ENCODE peak calls at places on chromosomes 1 and 21, in seven cellular contexts. R is psoas muscle, F is IMR-90, U is sigmoid colon, N is heart left ventricle, C is HCT116, M is dorsolateral prefrontal cortex. P is an unnamed sample.

GRCh38 chr21:28745131-28746055 is 247.3 kb downstream of the LTN1 start:
- DNase-seq in U (peak; percentile 87), F (peak; percentile 94), C (peak; percentile 64), N (peak; percentile 80), R (peak; percentile 71), M (peak; percentile 52), P (peak; percentile 22)

GRCh38 chr21:36589352-36589971 is 109.5 kb upstream of the SIM2 start:
- DNase-seq in N (no peak), R (peak; percentile 72), U (no peak), C (peak; percentile 59), F (peak; percentile 27), M (no peak), P (peak; percentile 34)

GRCh38 chr1:207826557-207827487 is 75.0 kb downstream of the CD46 start:
- DNase-seq in C (no peak), M (no peak), U (peak; percentile 77), R (peak; percentile 59), F (no peak), N (no peak), P (no peak)

GRCh38 chr21:22584308-22584707 is 1586.1 kb downstream of the NCAM2 start:
- DNase-seq in U (no peak), F (no peak), R (no peak), N (no peak), M (no peak), C (no peak), P (no peak)

GRCh38 chr1:237220243-237220642 is 178.3 kb downstream of the RYR2 start:
- DNase-seq in C (no peak), U (peak; percentile 65), F (no peak), R (no peak), N (peak; percentile 46), M (no peak), P (no peak)

GRCh38 chr1:220874201-220874655 is 5.0 kb upstream of the HLX start:
- DNase-seq in C (peak; percentile 16), R (no peak), U (no peak), F (peak; percentile 66), N (peak; percentile 66), M (no peak), P (no peak)

GRCh38 chr1:21220815-21221214 is 44.1 kb upstream of the EIF4G3 start:
- DNase-seq in M (no peak), N (no peak), U (no peak), R (no peak), F (peak; percentile 30), C (no peak), P (no peak)

GRCh38 chr1:22500476-22500875 is 48.8 kb downstream of the ZBTB40 start:
- DNase-seq in C (peak; percentile 2), F (peak; percentile 59), R (peak; percentile 55), U (no peak), M (no peak), N (no peak), P (no peak)

GRCh38 chr1:205339717-205340116 is 17.0 kb downstream of the KLHDC8A start:
- DNase-seq in R (no peak), F (no peak), N (no peak), M (no peak), C (no peak), U (no peak), P (peak; percentile 59)

GRCh38 chr1:192967901-192968300 is 91.3 kb downstream of the UCHL5 start:
- DNase-seq in M (no peak), C (no peak), N (no peak), U (no peak), F (peak; percentile 5), R (no peak), P (no peak)

GRCh38 chr1:91777630-91778300 is 108.2 kb downstream of the TGFBR3 start:
- DNase-seq in N (no peak), C (no peak), R (no peak), F (no peak), U (no peak), M (no peak), P (no peak)

GRCh38 chr1:86933562-86934377 is 19.3 kb downstream of the HS2ST1 start:
- DNase-seq in F (no peak), U (no peak), M (no peak), C (no peak), N (no peak), R (no peak), P (no peak)

GRCh38 chr1:201714542-201715276 is 114.2 kb upstream of the IPO9 start:
- DNase-seq in F (peak; percentile 100), N (peak; percentile 53), U (peak; percentile 97), C (peak; percentile 97), M (no peak), R (peak; percentile 91), P (no peak)

GRCh38 chr21:31426235-31426797 is 82.3 kb upstream of the TIAM1 start:
- DNase-seq in F (no peak), R (no peak), U (no peak), M (no peak), N (no peak), C (no peak), P (no peak)

GRCh38 chr1:12075195-12076114 is 12.4 kb downstream of the TNFRSF8 start:
- DNase-seq in U (no peak), R (peak; percentile 7), F (peak; percentile 94), N (peak; percentile 36), M (no peak), C (no peak), P (no peak)

GRCh38 chr1:239218296-239218695 is 168.1 kb upstream of the CHRM3 start:
- DNase-seq in N (no peak), R (no peak), F (no peak), M (no peak), C (no peak), U (no peak), P (no peak)

GRCh38 chr1:222792744-222793143 is 22.1 kb upstream of the DISP1 start:
- DNase-seq in M (no peak), C (no peak), N (no peak), F (peak; percentile 38), R (no peak), U (no peak), P (no peak)

GRCh38 chr1:53293123-53293522 is 34.7 kb downstream of the LRP8 start:
- DNase-seq in C (no peak), F (no peak), N (no peak), R (no peak), M (no peak), U (no peak), P (no peak)

GRCh38 chr1:24351918-24352637 is 32.9 kb downstream of the GRHL3 start:
- DNase-seq in F (peak; percentile 73), N (no peak), C (no peak), U (no peak), R (no peak), M (no peak), P (no peak)

GRCh38 chr1:117010310-117010969 is 8.9 kb downstream of the CD101 start:
- DNase-seq in N (no peak), M (no peak), F (no peak), U (no peak), R (no peak), C (no peak), P (no peak)

GRCh38 chr1:117011334-117011733 is 9.8 kb downstream of the CD101 start:
- DNase-seq in C (no peak), N (no peak), F (no peak), U (no peak), R (no peak), M (no peak), P (no peak)

GRCh38 chr1:117009132-117009531 is 7.6 kb downstream of the CD101 start:
- DNase-seq in F (no peak), N (no peak), R (no peak), M (no peak), U (no peak), C (no peak), P (no peak)

GRCh38 chr1:117007719-117008013 is 6.1 kb downstream of the CD101 start:
- DNase-seq in U (no peak), R (no peak), N (no peak), C (no peak), F (no peak), M (no peak), P (no peak)

GRCh38 chr1:117008675-117009074 is 7.1 kb downstream of the CD101 start:
- DNase-seq in F (no peak), M (no peak), N (no peak), R (no peak), C (no peak), U (no peak), P (no peak)
- TF ChIP-seq CTCF in F (no peak), M (no peak), N (no peak), R (no peak), C (no peak), U (no peak), P (no peak)

GRCh38 chr1:145955436-145955835 is 2.4 kb downstream of the LIX1L start:
- DNase-seq in C (no peak), U (no peak), F (no peak), N (no peak), M (no peak), R (no peak), P (no peak)

GRCh38 chr1:145957443-145958319 is at the start of gene LIX1L:
- DNase-seq in U (peak; percentile 99), N (peak; percentile 97), C (peak; percentile 90), F (peak; percentile 96), R (peak; percentile 98), M (peak; percentile 97), P (peak; percentile 90)

GRCh38 chr1:145956776-145957442 is 908 bp downstream of the LIX1L start:
- DNase-seq in C (no peak), N (peak; percentile 59), M (no peak), R (peak; percentile 68), U (peak; percentile 84), F (peak; percentile 38), P (no peak)

GRCh38 chr1:145958734-145959133 is 917 bp upstream of the LIX1L start:
- DNase-seq in U (no peak), C (no peak), M (no peak), N (no peak), R (no peak), F (no peak), P (no peak)

GRCh38 chr1:145956361-145956760 is 1.5 kb downstream of the LIX1L start:
- DNase-seq in F (no peak), N (no peak), R (no peak), U (no peak), C (no peak), M (no peak), P (no peak)
- H3K27me3 ChIP-seq in F (no peaks in the 10 kb centered on the region), N (no peaks in the 10 kb centered on the region), R (no peaks in the 10 kb centered on the region), U (no peaks in the 10 kb centered on the region), C (no peaks in the 10 kb centered on the region), M (no peaks in the 10 kb centered on the region), P (no peaks in the 10 kb centered on the region)

DNA sequence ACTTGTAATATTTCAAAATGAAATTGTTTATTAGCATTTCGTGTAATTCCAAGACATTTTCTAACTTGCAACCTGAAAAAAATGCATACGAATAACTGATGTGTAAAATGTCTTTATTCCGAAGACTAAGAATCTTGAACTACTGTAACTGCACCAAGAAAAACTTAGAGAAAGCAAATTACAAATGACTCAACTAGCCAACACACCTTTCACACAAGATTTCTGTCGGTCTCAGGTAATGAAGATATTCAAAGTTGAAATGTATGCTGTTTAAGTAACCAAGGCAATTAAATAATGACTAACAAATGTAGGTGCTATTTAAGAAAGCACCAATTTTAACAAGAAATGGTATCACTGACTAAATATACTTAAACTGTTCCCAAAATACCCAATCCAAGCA is 2.1 kb downstream of the CLSTN1 start:
- DNase-seq in U (no peak), F (no peak), R (no peak), C (no peak), M (no peak), N (no peak), P (no peak)
- H3K4me3 ChIP-seq in U (no peak overlapping the region), F (no peak overlapping the region), R (peak overlapping the region; percentile 73), C (peak overlapping the region; percentile 93), M (peak overlapping the region; percentile 86), N (peak overlapping the region; percentile 88), P (peak overlapping the region; percentile 79)

DNA sequence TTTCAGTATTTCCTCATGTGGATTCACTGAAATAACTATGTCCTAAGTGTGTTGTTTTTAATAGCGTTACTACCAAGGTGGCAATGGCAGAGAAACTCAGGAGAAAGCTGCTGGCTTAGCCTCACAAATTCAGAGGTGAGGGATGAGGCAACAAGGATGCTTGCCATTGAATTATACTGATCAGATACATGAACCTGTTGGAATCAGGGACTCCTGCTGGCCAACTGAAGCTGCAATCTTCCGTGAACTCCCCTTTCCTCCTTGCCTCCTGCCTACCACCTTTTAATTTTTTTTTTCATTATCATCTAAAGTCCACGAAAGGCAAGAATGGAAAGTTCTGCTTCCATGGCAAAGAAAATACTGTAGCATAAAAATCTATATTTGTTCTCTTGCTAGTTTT is 254.7 kb downstream of the NFIA start:
- DNase-seq in F (no peak), N (no peak), U (no peak), M (no peak), C (no peak), R (no peak), P (no peak)
- TF ChIP-seq CTCF in F (no peak), N (no peak), U (no peak), M (no peak), C (peak; percentile 9), R (peak; percentile 35), P (no peak)

P was measured in GM06990.